ENCODE peak calls at places on chromosomes 12 and 14, in five cellular contexts. One of them, this sample, is unnamed.
A peak's percentile ranks its signal among the peaks of the same experiment; 100 is the strongest.

GRCh38 chr12:111429760-111430417 is 24.2 kb downstream of the SH2B3 start:
- DNase-seq in SK-N-SH: peak; percentile 63
- DNase-seq in fibroblast of lung: no peak
- DNase-seq in aorta: no peak
- DNase-seq in CD8-positive, alpha-beta memory T cell: peak; percentile 76
- DNase-seq in this sample: no peak

GRCh38 chr12:85720308-85721033 is 115.7 kb downstream of the RASSF9 start:
- DNase-seq in SK-N-SH: no peak
- DNase-seq in fibroblast of lung: no peak
- DNase-seq in aorta: no peak
- DNase-seq in CD8-positive, alpha-beta memory T cell: no peak
- DNase-seq in this sample: no peak

GRCh38 chr14:76050797-76051392 is 65.3 kb downstream of the IFT43 start:
- DNase-seq in SK-N-SH: peak; percentile 63
- DNase-seq in fibroblast of lung: peak; percentile 72
- DNase-seq in aorta: no peak
- DNase-seq in CD8-positive, alpha-beta memory T cell: peak; percentile 40
- DNase-seq in this sample: peak; percentile 83

GRCh38 chr14:44962573-44963528 is 861 bp downstream of the TOGARAM1 start:
- DNase-seq in SK-N-SH: no peak
- DNase-seq in fibroblast of lung: peak; percentile 50
- DNase-seq in aorta: peak; percentile 77
- DNase-seq in CD8-positive, alpha-beta memory T cell: no peak
- DNase-seq in this sample: peak; percentile 73

GRCh38 chr12:132248439-132249157 is 80.8 kb downstream of the GALNT9 start:
- DNase-seq in SK-N-SH: no peak
- DNase-seq in fibroblast of lung: no peak
- DNase-seq in aorta: no peak
- DNase-seq in CD8-positive, alpha-beta memory T cell: no peak
- DNase-seq in this sample: peak; percentile 9

GRCh38 chr12:15001733-15002471 is 29.1 kb downstream of the PDE6H start:
- DNase-seq in SK-N-SH: no peak
- DNase-seq in fibroblast of lung: peak; percentile 36
- DNase-seq in aorta: peak; percentile 79
- DNase-seq in CD8-positive, alpha-beta memory T cell: no peak
- DNase-seq in this sample: peak; percentile 9

GRCh38 chr14:104116544-104117340 is 21.6 kb upstream of the KIF26A start:
- DNase-seq in SK-N-SH: no peak
- DNase-seq in fibroblast of lung: no peak
- DNase-seq in aorta: peak; percentile 30
- DNase-seq in CD8-positive, alpha-beta memory T cell: no peak
- DNase-seq in this sample: peak; percentile 17

GRCh38 chr12:127381043-127381668 is 885.8 kb upstream of the TMEM132C start:
- DNase-seq in SK-N-SH: peak; percentile 88
- DNase-seq in fibroblast of lung: no peak
- DNase-seq in aorta: no peak
- DNase-seq in CD8-positive, alpha-beta memory T cell: no peak
- DNase-seq in this sample: peak; percentile 75

GRCh38 chr12:24839268-24839791 is 109.6 kb downstream of the BCAT1 start:
- DNase-seq in SK-N-SH: no peak
- DNase-seq in fibroblast of lung: no peak
- DNase-seq in aorta: no peak
- DNase-seq in CD8-positive, alpha-beta memory T cell: no peak
- DNase-seq in this sample: peak; percentile 19

GRCh38 chr12:68958337-68958736 is 25.4 kb upstream of the CPM start:
- DNase-seq in SK-N-SH: no peak
- DNase-seq in fibroblast of lung: no peak
- DNase-seq in aorta: no peak
- DNase-seq in CD8-positive, alpha-beta memory T cell: no peak
- DNase-seq in this sample: no peak

GRCh38 chr14:77241955-77242354 is 29.1 kb downstream of the NGB start:
- DNase-seq in SK-N-SH: no peak
- DNase-seq in fibroblast of lung: no peak
- DNase-seq in aorta: no peak
- DNase-seq in CD8-positive, alpha-beta memory T cell: no peak
- DNase-seq in this sample: no peak

GRCh38 chr12:716506-716905 is 35.9 kb upstream of the WNK1 start:
- DNase-seq in SK-N-SH: no peak
- DNase-seq in fibroblast of lung: no peak
- DNase-seq in aorta: no peak
- DNase-seq in CD8-positive, alpha-beta memory T cell: no peak
- DNase-seq in this sample: no peak

GRCh38 chr14:100862277-100862676 is 36.4 kb downstream of the MEG3 start:
- DNase-seq in SK-N-SH: no peak
- DNase-seq in fibroblast of lung: peak; percentile 14
- DNase-seq in aorta: peak; percentile 48
- DNase-seq in CD8-positive, alpha-beta memory T cell: no peak
- DNase-seq in this sample: no peak

GRCh38 chr14:31949709-31950108 is 127.4 kb upstream of the ARHGAP5 start:
- DNase-seq in SK-N-SH: no peak
- DNase-seq in fibroblast of lung: peak; percentile 33
- DNase-seq in aorta: no peak
- DNase-seq in CD8-positive, alpha-beta memory T cell: no peak
- DNase-seq in this sample: peak; percentile 30

GRCh38 chr12:100672075-100672592 is 98.7 kb downstream of the GAS2L3 start:
- DNase-seq in SK-N-SH: peak; percentile 30
- DNase-seq in fibroblast of lung: no peak
- DNase-seq in aorta: no peak
- DNase-seq in CD8-positive, alpha-beta memory T cell: no peak
- DNase-seq in this sample: peak; percentile 12

GRCh38 chr12:90023207-90023870 is 314.7 kb upstream of the ATP2B1 start:
- DNase-seq in SK-N-SH: no peak
- DNase-seq in fibroblast of lung: no peak
- DNase-seq in aorta: no peak
- DNase-seq in CD8-positive, alpha-beta memory T cell: no peak
- DNase-seq in this sample: no peak

GRCh38 chr12:107461222-107461980 is 224.2 kb upstream of the PWP1 start:
- DNase-seq in SK-N-SH: peak; percentile 70
- DNase-seq in fibroblast of lung: peak; percentile 56
- DNase-seq in aorta: peak; percentile 51
- DNase-seq in CD8-positive, alpha-beta memory T cell: no peak
- DNase-seq in this sample: peak; percentile 66

DNA sequence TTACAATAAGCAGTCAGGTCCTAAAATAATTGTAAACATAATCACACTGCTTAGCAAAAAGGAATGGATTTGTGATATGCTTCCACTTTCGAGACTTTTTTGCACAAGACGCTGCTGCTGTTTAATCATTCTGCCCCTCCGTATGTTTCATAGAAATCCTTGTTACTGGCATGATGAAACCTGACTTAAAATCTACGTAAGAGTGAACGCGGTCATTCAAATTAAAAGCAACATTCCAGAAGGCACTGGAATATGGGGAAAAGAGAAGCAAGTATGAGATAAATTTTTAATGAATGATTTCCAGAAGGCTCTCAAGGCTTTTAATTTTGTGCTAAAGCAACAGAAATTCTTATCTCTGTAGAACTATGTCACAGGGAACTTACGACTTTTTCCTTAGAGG is 1.1 kb downstream of the CNIH1 start:
- DNase-seq in SK-N-SH: no peak
- DNase-seq in fibroblast of lung: peak; percentile 73
- DNase-seq in aorta: no peak
- DNase-seq in CD8-positive, alpha-beta memory T cell: no peak
- DNase-seq in this sample: peak; percentile 73
- H3K4me3 ChIP-seq in SK-N-SH: peak overlapping the region; percentile 87
- H3K4me3 ChIP-seq in fibroblast of lung: peak overlapping the region; percentile 97
- H3K4me3 ChIP-seq in aorta: peak overlapping the region; percentile 97
- H3K4me3 ChIP-seq in CD8-positive, alpha-beta memory T cell: no peak overlapping the region
- H3K4me3 ChIP-seq in this sample: peak overlapping the region; percentile 94

DNA sequence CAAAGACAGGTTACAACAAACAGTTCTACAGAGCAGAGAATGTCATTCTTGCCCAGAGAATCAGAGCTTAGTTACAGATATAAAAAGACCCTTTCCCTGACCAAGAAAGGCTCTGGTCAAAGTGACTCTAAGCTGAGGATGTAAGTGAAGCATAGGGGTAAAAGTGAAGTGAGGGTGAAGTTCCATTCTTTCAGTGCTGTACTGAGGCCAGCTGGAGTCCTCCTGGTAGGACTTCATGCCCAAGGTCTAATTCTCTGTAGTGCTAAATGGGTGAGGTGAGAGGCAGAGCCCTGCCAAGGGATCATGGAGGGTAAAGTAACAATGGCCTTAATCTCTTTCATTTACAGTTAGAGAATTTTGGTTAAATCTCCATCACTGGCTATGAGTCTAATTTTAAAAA is 38.5 kb downstream of the DUSP16 start:
- DNase-seq in SK-N-SH: no peak
- DNase-seq in fibroblast of lung: no peak
- DNase-seq in aorta: no peak
- DNase-seq in CD8-positive, alpha-beta memory T cell: no peak
- DNase-seq in this sample: no peak
- H3K4me1 ChIP-seq in SK-N-SH: peaks cover 9% of the 10 kb centered on the region
- H3K4me1 ChIP-seq in fibroblast of lung: no peaks in the 10 kb centered on the region
- H3K4me1 ChIP-seq in aorta: peaks cover 3% of the 10 kb centered on the region
- H3K4me1 ChIP-seq in CD8-positive, alpha-beta memory T cell: peaks cover 27% of the 10 kb centered on the region
- H3K4me1 ChIP-seq in this sample: no peaks in the 10 kb centered on the region

GRCh38 chr12:32589165-32589891 is 89.8 kb upstream of the DNM1L start:
- DNase-seq in SK-N-SH: no peak
- DNase-seq in fibroblast of lung: no peak
- DNase-seq in aorta: no peak
- DNase-seq in CD8-positive, alpha-beta memory T cell: no peak
- DNase-seq in this sample: no peak
- H3K36me3 ChIP-seq in SK-N-SH: peaks cover 8% of the 10 kb centered on the region
- H3K36me3 ChIP-seq in fibroblast of lung: no peaks in the 10 kb centered on the region
- H3K36me3 ChIP-seq in aorta: no peaks in the 10 kb centered on the region
- H3K36me3 ChIP-seq in CD8-positive, alpha-beta memory T cell: no peaks in the 10 kb centered on the region
- H3K36me3 ChIP-seq in this sample: peaks cover 62% of the 10 kb centered on the region

DNA sequence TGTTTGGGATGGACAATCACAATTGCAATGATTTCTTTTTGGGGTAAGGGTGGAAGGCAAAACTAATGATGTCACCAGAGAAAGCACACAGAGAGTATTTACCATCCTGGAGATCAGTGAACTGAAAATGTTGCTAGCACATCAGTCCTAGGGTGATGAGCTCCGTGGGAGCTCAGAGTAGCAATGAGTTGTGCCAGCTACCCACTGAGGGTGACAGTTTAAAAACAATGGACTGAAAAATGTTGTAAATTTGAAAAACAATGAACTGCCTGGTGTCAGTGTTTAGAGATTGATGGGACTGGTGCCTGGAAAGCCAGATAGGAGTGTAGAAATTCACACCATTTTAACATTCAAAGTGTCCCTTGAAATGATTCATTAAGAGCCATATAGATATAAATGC is 198.5 kb downstream of the ATP23 start:
- DNase-seq in SK-N-SH: no peak
- DNase-seq in fibroblast of lung: no peak
- DNase-seq in aorta: no peak
- DNase-seq in CD8-positive, alpha-beta memory T cell: no peak
- DNase-seq in this sample: no peak
- H3K4me3 ChIP-seq in SK-N-SH: no peak overlapping the region
- H3K4me3 ChIP-seq in fibroblast of lung: no peak overlapping the region
- H3K4me3 ChIP-seq in aorta: no peak overlapping the region
- H3K4me3 ChIP-seq in CD8-positive, alpha-beta memory T cell: no peak overlapping the region
- H3K4me3 ChIP-seq in this sample: no peak overlapping the region

GRCh38 chr12:64665506-64665905 is 55.2 kb downstream of the RASSF3 start:
- DNase-seq in SK-N-SH: no peak
- DNase-seq in fibroblast of lung: no peak
- DNase-seq in aorta: no peak
- DNase-seq in CD8-positive, alpha-beta memory T cell: peak; percentile 56
- DNase-seq in this sample: no peak
- H3K4me1 ChIP-seq in SK-N-SH: peaks cover 26% of the 10 kb centered on the region
- H3K4me1 ChIP-seq in fibroblast of lung: peaks cover 11% of the 10 kb centered on the region
- H3K4me1 ChIP-seq in aorta: peaks cover 12% of the 10 kb centered on the region
- H3K4me1 ChIP-seq in CD8-positive, alpha-beta memory T cell: peaks cover 92% of the 10 kb centered on the region
- H3K4me1 ChIP-seq in this sample: peaks cover 14% of the 10 kb centered on the region

This sample was measured in adipocyte.